ENCODE peak calls at places on chromosomes 4 and X, in ten cellular contexts. W is lower lobe of right lung, J is bronchial epithelial cell, O is IMR-90, T is AG04449, D is uterus, B is nephron progenitor cell, F is transverse colon, M is spleen, Y is upper lobe of left lung. U is an unnamed sample.

GRCh38 chr4:144645621-144646522 is at the start of gene HHIP:
- DNase-seq in W (peak), J (no peak), O (peak), T (no peak), D (peak), B (peak), F (peak), M (no peak), Y (peak), U (peak)

GRCh38 chr4:103137446-103137827 is 37.8 kb upstream of the BDH2 start:
- DNase-seq in W (no peak), J (peak), O (peak), T (no peak), D (no peak), B (no peak), F (no peak), M (no peak), Y (no peak), U (no peak)

GRCh38 chr4:141391293-141391692 is 170.6 kb downstream of the ZNF330 start:
- DNase-seq in W (no peak), J (peak), O (peak), T (no peak), D (no peak), B (no peak), F (no peak), M (no peak), Y (no peak), U (no peak)

GRCh38 chrX:74179936-74180454 is 124.0 kb upstream of the ZCCHC13 start:
- DNase-seq in W (no peak), J (no peak), O (no peak), T (no peak), D (no peak), B (no peak), F (no peak), M (no peak), Y (no peak), U (no peak)

GRCh38 chr4:24798036-24798610 is 2.8 kb downstream of the SOD3 start:
- DNase-seq in W (no peak), J (no peak), O (no peak), T (no peak), D (no peak), B (no peak), F (no peak), M (no peak), Y (no peak), U (no peak)

GRCh38 chr4:53943345-53944085 is 120.9 kb downstream of the CHIC2 start:
- DNase-seq in W (no peak), J (peak), O (peak), T (no peak), D (no peak), B (no peak), F (no peak), M (no peak), Y (no peak), U (no peak)

GRCh38 chr4:10080874-10081606 is 35.6 kb downstream of the WDR1 start:
- DNase-seq in W (peak), J (no peak), O (no peak), T (no peak), D (no peak), B (no peak), F (no peak), M (peak), Y (no peak), U (no peak)

GRCh38 chr4:165592386-165592785 is 213.6 kb downstream of the CPE start:
- DNase-seq in W (no peak), J (no peak), O (no peak), T (no peak), D (no peak), B (no peak), F (no peak), M (no peak), Y (no peak), U (no peak)

GRCh38 chrX:30858098-30858497 is 31.0 kb downstream of the TAB3 start:
- DNase-seq in W (no peak), J (no peak), O (no peak), T (no peak), D (no peak), B (no peak), F (no peak), M (no peak), Y (no peak), U (no peak)

GRCh38 chr4:157521916-157522315 is 301.4 kb downstream of the GRIA2 start:
- DNase-seq in W (no peak), J (peak), O (no peak), T (no peak), D (no peak), B (no peak), F (no peak), M (no peak), Y (no peak), U (no peak)

GRCh38 chrX:77415161-77415560 is 32.0 kb upstream of the FGF16 start:
- DNase-seq in W (no peak), J (no peak), O (no peak), T (no peak), D (no peak), B (no peak), F (no peak), M (no peak), Y (no peak), U (no peak)

GRCh38 chr4:123234966-123235365 is 161.6 kb upstream of the SPRY1 start:
- DNase-seq in W (no peak), J (no peak), O (no peak), T (no peak), D (no peak), B (no peak), F (no peak), M (no peak), Y (no peak), U (no peak)

GRCh38 chrX:109922183-109922582 is 80.7 kb upstream of the TMEM164 start:
- DNase-seq in W (no peak), J (no peak), O (no peak), T (no peak), D (no peak), B (no peak), F (no peak), M (no peak), Y (no peak), U (no peak)

GRCh38 chrX:109920325-109920724 is 82.6 kb upstream of the TMEM164 start:
- DNase-seq in W (no peak), J (no peak), O (no peak), T (no peak), D (no peak), B (no peak), F (no peak), M (no peak), Y (no peak), U (no peak)

GRCh38 chrX:109925656-109926055 is 77.3 kb upstream of the TMEM164 start:
- DNase-seq in W (no peak), J (no peak), O (no peak), T (no peak), D (no peak), B (no peak), F (no peak), M (no peak), Y (no peak), U (no peak)

GRCh38 chrX:109918753-109919152 is 84.2 kb upstream of the TMEM164 start:
- DNase-seq in W (no peak), J (no peak), O (peak), T (no peak), D (no peak), B (no peak), F (no peak), M (no peak), Y (no peak), U (no peak)

DNA sequence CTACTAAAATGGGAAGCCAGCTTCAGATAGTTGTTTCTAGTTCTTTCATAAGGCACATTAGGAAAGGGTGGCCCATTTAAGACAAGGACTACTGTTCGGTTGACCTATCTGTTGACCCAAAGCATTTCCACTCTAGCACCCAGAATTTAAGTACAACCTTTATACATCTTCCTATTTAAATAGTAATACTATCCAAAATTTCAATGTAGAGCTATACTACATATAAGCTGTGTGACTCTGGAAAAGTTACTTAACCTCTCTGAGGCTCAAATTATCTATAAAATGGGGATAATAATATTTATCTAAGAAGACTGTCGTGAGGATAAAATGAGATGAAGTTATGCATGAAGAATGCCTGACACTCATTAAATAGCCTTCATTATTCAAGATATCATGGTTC is 82.0 kb upstream of the TMEM164 start:
- DNase-seq in W (no peak), J (no peak), O (no peak), T (no peak), D (no peak), B (no peak), F (no peak), M (no peak), Y (no peak), U (no peak)
- TF ChIP-seq CTCF in W (no peak), J (no peak), O (no peak), T (no peak), D (no peak), B (no peak), F (no peak), M (no peak), Y (no peak), U (no peak)

DNA sequence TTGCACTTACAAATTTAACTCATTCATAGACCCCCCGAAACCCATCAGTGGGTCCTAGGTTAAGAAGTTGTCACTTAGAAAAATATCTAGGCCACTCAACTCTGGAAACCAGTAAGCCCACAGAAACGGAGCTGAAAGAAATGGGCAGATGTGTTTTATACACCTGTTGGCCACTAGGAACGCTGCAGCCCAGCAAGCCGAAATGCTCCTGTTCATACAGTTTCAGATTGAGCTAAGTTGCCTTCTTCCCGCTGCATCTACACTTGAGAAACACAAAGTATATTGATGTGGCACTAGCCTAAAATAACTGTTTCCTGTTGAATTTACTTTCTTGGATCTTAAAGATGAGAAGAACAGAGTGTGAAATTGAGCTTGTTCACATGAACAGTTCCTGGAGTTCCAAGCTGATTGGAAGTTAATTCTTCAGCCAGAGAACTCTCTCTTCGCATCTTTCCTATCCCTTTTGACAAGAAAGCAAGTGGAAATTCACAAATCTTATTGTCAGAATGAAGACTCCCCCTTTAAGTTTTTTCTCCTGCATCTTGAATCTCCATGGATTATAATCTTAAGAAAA is 174.1 kb downstream of the RBMX2 start:
- DNase-seq in W (peak), J (peak), O (peak), T (no peak), D (peak), B (peak), F (peak), M (no peak), Y (no peak), U (no peak)
- TF ChIP-seq CTCF in W (peak), J (peak), O (peak), T (peak), D (peak), B (peak), F (peak), M (peak), Y (peak), U (no peak)

DNA sequence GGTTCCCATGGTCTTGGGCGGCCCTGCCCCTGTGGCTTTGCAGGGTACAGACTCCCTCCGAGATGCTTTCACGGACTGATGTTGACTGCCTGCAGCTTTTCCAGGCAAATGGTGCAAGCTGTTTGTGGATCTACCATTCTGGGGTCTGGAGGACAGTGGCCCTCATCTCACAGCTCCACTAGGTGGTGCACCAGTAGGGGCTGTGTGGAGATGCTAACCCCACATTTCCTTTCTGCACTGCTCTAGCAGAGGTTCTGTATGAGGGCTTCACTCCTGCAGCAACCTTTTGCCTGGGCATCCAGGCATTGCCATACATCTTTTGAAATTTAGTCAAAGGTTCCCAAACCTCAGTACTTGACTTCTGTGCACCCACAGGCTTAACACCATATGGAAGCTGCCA is 176.1 kb downstream of the DCAF12L1 start:
- DNase-seq in W (no peak), J (no peak), O (no peak), T (no peak), D (no peak), B (no peak), F (no peak), M (no peak), Y (no peak), U (no peak)
- TF ChIP-seq CTCF in W (no peak), J (no peak), O (no peak), T (no peak), D (no peak), B (no peak), F (no peak), M (no peak), Y (no peak), U (no peak)

GRCh38 chr4:17332483-17332882 is 179.4 kb downstream of the QDPR start:
- DNase-seq in W (no peak), J (no peak), O (no peak), T (no peak), D (no peak), B (no peak), F (no peak), M (no peak), Y (no peak), U (no peak)
- TF ChIP-seq CTCF in W (no peak), J (no peak), O (peak), T (no peak), D (no peak), B (no peak), F (no peak), M (no peak), Y (no peak), U (no peak)

DNA sequence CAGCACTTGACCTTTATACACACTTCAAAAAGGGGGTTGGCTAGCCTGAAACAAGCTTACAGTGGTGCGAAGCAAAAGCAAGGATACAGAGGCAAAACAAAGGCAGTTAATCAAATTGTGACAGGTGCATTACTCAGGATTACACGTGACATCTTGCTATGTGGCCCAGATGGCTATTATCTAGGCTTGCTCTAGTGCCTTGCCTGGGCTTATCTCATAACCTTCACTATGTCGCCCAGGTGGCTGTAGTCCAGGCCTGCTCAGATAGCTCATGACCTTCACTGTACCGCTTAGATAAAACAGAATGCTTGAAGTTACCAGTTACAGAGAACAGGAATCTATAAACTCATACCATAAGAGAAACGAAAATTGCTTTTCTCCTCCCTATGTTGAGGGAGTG is 1092.1 kb upstream of the PRKX start:
- DNase-seq in W (no peak), J (no peak), O (no peak), T (no peak), D (no peak), B (no peak), F (no peak), M (no peak), Y (no peak), U (no peak)
- TF ChIP-seq CTCF in W (no peak), J (no peak), O (no peak), T (no peak), D (no peak), B (no peak), F (no peak), M (no peak), Y (no peak), U (no peak)

DNA sequence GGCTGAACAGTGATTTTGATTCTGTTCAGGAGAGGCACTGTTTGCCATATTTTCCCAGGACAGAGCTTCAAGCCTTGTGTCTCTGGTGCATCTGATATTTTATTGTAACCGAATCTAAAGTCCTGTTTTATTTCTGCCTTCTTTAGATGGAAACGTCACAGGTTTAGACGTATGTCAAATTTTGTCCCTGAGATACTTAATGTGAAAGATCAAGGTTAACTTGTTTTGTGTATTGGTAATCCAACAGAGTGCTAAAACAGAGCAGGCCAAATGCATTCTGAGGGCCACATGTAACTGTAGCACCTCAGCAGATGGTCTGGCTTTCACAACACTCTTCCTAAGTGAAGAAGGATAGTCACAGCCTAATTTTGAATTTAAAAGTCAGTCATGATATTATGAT is at the start of gene GNRHR:
- DNase-seq in W (no peak), J (no peak), O (no peak), T (no peak), D (no peak), B (no peak), F (no peak), M (no peak), Y (no peak), U (no peak)
- TF ChIP-seq CTCF in W (no peak), J (no peak), O (no peak), T (no peak), D (no peak), B (no peak), F (no peak), M (no peak), Y (no peak), U (no peak)

GRCh38 chr4:33162122-33162521 is 2442.0 kb downstream of the PCDH7 start:
- DNase-seq in W (no peak), J (no peak), O (no peak), T (no peak), D (no peak), B (no peak), F (no peak), M (no peak), Y (no peak), U (no peak)

GRCh38 chr4:33161202-33161601 is 2441.0 kb downstream of the PCDH7 start:
- DNase-seq in W (no peak), J (no peak), O (no peak), T (no peak), D (no peak), B (no peak), F (no peak), M (no peak), Y (no peak), U (no peak)

DNA sequence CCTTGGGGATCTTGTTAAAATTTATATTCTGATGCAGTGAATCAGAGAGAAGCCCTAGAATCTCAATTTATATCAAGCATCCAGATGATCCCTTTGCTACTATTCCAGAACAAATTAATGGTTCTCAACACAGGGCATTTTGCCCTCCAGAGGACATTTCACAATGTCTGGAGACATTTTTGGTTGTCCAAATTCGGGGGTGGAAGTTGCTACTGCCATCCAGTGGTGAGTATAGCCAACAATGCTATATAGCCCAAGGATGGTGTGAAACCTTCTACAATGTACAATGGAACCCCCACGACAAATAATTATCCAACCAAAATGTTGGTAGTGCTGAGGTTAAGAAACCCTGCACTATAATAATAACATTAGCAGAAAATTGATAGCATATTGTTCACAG is 2440.0 kb downstream of the PCDH7 start:
- DNase-seq in W (no peak), J (peak), O (peak), T (no peak), D (no peak), B (no peak), F (no peak), M (no peak), Y (no peak), U (no peak)
- TF ChIP-seq CTCF in W (peak), J (peak), O (peak), T (peak), D (no peak), B (peak), F (no peak), M (no peak), Y (no peak), U (no peak)

GRCh38 chr4:5757954-5758353 is 47.0 kb downstream of the EVC start:
- DNase-seq in W (no peak), J (no peak), O (no peak), T (no peak), D (no peak), B (no peak), F (no peak), M (no peak), Y (no peak), U (no peak)
- TF ChIP-seq CTCF in W (no peak), J (no peak), O (no peak), T (no peak), D (no peak), B (no peak), F (no peak), M (no peak), Y (no peak), U (no peak)

U was measured in activated B cell treated with CpG ODN at 0.5 μM for 24 hours.